ENCODE peak calls at places on chromosome 13, in five cellular contexts. Q is spleen, Z is bronchial epithelial cell, G is neural progenitor cell, R is GM12864. K is an unnamed sample.

GRCh38 chr13:98677398-98677797 is 75.1 kb downstream of the SLC15A1 start:
- DNase-seq in Q (no peak), Z (peak; percentile 84), G (no peak), R (no peak), K (peak; percentile 9)

GRCh38 chr13:90562388-90562787 is 785.1 kb upstream of the MIR17HG start:
- DNase-seq in Q (no peak), Z (no peak), G (no peak), R (no peak), K (no peak)

GRCh38 chr13:91133941-91134772 is 213.3 kb upstream of the MIR17HG start:
- DNase-seq in Q (no peak), Z (peak; percentile 73), G (peak; percentile 60), R (no peak), K (peak; percentile 47)

GRCh38 chr13:36872621-36873020 is 47.4 kb downstream of the SMAD9 start:
- DNase-seq in Q (no peak), Z (no peak), G (peak; percentile 38), R (no peak), K (no peak)

GRCh38 chr13:107866666-107867623 is 348.4 kb downstream of the LIG4 start:
- DNase-seq in Q (no peak), Z (no peak), G (peak; percentile 71), R (no peak), K (no peak)

GRCh38 chr13:37868691-37869505 is 674 bp downstream of the TRPC4 start:
- DNase-seq in Q (no peak), Z (no peak), G (peak; percentile 71), R (no peak), K (peak; percentile 52)

GRCh38 chr13:52159159-52159982 is at the start of gene NEK3:
- DNase-seq in Q (peak; percentile 92), Z (peak; percentile 32), G (peak; percentile 84), R (no peak), K (peak; percentile 34)

GRCh38 chr13:94431569-94431968 is 47.9 kb downstream of the DCT start:
- DNase-seq in Q (no peak), Z (no peak), G (no peak), R (no peak), K (no peak)

GRCh38 chr13:88887045-88887662 is 1216.0 kb downstream of the SLITRK5 start:
- DNase-seq in Q (peak; percentile 43), Z (no peak), G (peak; percentile 10), R (no peak), K (no peak)
- TF ChIP-seq CTCF in Q (no peak), Z (no peak), G (peak; percentile 19), R (no peak), K (no peak)

DNA sequence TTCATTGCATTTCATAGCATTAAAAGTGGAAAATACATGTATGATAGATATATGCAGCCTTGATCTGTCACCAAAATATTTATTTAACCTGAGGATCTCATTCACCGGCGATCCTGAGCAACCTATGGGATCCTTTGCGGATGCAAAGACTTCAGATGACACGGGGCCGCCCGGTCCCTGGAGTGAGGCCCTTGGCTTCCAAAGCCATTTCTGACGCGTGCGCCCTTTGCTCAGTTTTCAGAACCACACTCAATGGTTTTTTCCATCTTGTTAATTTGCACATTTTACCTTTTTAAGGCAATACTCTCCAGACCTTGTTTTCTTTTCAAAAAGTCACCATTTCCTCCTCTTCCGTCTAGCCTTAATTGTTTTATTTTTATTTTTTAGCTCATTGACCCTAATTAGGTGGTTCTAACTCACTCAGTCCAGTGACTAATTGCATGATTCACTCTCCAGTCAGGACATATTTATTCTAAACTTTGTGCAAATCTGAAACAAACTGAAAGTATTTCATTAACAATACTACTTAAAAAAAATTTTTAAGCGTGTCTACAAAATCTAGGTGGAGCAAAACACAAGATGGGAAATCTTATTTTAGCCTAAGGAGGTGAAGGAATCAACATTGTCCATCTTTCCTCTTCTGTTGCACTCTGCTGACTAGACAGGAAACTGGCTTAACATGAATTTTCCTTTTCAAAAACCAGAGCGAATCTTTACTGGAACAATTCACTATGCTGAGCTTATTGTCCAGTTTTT is 47.9 kb downstream of the COL4A1 start:
- DNase-seq in Q (no peak), Z (peak; percentile 77), G (no peak), R (no peak), K (peak; percentile 8)
- TF ChIP-seq CTCF in Q (no peak), Z (no peak), G (no peak), R (no peak), K (no peak)

DNA sequence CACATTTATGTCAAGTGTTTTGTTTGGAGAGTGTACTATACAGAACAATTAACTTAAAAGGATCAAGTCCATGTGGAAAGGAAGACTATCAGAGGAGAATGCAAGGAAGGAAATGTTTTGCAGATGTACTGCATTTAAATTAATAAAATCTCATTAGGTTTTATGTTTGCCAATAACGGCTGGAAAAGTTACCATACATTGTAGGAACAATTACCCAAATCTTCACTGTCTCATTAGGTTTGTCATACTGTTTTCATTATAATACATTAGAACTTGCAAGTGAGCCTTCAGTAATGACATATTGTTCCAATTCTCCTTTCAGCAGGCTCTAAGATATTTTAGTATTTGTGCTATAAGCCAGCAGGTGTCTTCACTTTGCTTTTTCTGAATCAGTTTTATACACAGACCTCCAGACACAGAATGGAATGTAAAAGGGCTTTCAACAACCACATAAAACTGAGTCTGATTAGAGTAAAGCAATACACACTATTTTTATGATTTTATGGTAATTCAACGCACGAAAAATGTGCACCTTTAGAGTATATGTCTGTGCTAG is 661.6 kb upstream of the KLHL1 start:
- DNase-seq in Q (no peak), Z (no peak), G (no peak), R (no peak), K (no peak)
- TF ChIP-seq CTCF in Q (no peak), Z (no peak), G (no peak), R (no peak), K (no peak)

DNA sequence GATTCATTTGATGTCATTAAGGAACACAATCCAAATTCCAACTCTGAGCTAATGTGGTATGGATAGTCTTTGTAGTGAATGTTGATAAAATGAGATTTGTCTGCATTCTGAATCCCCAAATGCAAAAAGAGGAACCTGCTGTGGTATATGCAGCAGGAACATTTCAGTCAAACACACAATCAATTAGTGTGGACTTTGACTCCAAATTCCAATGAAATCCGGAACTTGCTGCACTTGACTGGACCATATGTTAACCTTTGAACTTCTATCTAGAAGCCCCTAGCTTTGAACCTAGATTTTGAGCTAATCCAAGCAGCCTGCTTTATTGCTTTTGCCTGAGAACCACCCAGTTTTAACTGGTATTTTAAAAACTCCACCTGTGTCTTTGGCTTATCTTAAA is 341.3 kb downstream of the SPRY2 start:
- DNase-seq in Q (no peak), Z (no peak), G (no peak), R (no peak), K (no peak)
- TF ChIP-seq CTCF in Q (no peak), Z (no peak), G (no peak), R (no peak), K (no peak)